ENCODE peak calls at places on chromosome 13, in eight cellular contexts. B, S, P, W, C, J, Z and G are unnamed samples.

GRCh38 chr13:40479196-40479845 is 187.1 kb downstream of the FOXO1 start:
- DNase-seq in J (peak; percentile 94), B (no peak), P (peak; percentile 45), Z (no peak), W (no peak), C (no peak), S (no peak), G (no peak)

GRCh38 chr13:97946951-97947588 is 6.4 kb upstream of the IPO5 start:
- DNase-seq in J (no peak), Z (no peak), W (no peak), S (no peak), B (no peak), P (no peak), C (no peak), G (no peak)

GRCh38 chr13:79901336-79901735 is 420.4 kb downstream of the NDFIP2 start:
- DNase-seq in W (no peak), C (peak; percentile 75), B (no peak), Z (no peak), J (peak; percentile 28), P (no peak), S (peak; percentile 29), G (no peak)

GRCh38 chr13:32039056-32039455 is 7.5 kb downstream of the FRY start:
- DNase-seq in B (no peak), C (no peak), S (no peak), Z (no peak), W (no peak), J (no peak), P (no peak), G (no peak)

GRCh38 chr13:48066310-48066989 is 28.5 kb downstream of the MED4 start:
- DNase-seq in S (no peak), B (peak; percentile 43), J (no peak), W (no peak), C (peak; percentile 17), P (no peak), Z (no peak), G (no peak)

GRCh38 chr13:37954191-37954590 is 84.6 kb upstream of the TRPC4 start:
- DNase-seq in W (no peak), Z (no peak), P (no peak), C (no peak), J (no peak), S (no peak), B (no peak), G (no peak)

GRCh38 chr13:107551521-107551920 is 663.8 kb downstream of the LIG4 start:
- DNase-seq in P (no peak), S (no peak), B (no peak), Z (no peak), W (no peak), J (no peak), C (no peak), G (no peak)

GRCh38 chr13:32669030-32669646 is 82.9 kb downstream of the PDS5B start:
- DNase-seq in Z (no peak), B (no peak), W (no peak), C (peak; percentile 22), S (peak; percentile 84), P (no peak), J (no peak), G (peak; percentile 13)

GRCh38 chr13:111152836-111153235 is 37.7 kb downstream of the ARHGEF7 start:
- DNase-seq in B (no peak), S (peak; percentile 17), Z (no peak), J (no peak), W (no peak), P (no peak), C (no peak), G (no peak)

GRCh38 chr13:23980160-23980551 is 82.9 kb upstream of the C1QTNF9B start:
- DNase-seq in S (peak; percentile 86), W (peak; percentile 59), J (peak; percentile 89), B (peak; percentile 89), C (peak; percentile 62), P (peak; percentile 89), Z (peak; percentile 88), G (peak; percentile 31)

GRCh38 chr13:27953671-27954405 is 15.3 kb downstream of the CDX2 start:
- DNase-seq in J (peak; percentile 20), P (peak; percentile 86), W (peak; percentile 43), B (peak; percentile 47), Z (peak; percentile 77), S (peak; percentile 92), C (peak; percentile 73), G (no peak)

GRCh38 chr13:21909331-21909730 is 238.5 kb downstream of the FGF9 start:
- DNase-seq in C (no peak), J (no peak), S (no peak), B (no peak), Z (no peak), W (no peak), P (no peak), G (no peak)

GRCh38 chr13:55000043-55000442 is 1971.4 kb downstream of the OLFM4 start:
- DNase-seq in B (no peak), P (no peak), J (no peak), W (no peak), C (no peak), Z (no peak), S (peak; percentile 84), G (no peak)